ENCODE peak calls at places on chromosome 4, in ten cellular contexts. W is effector memory CD4-positive, alpha-beta T cell; R is CD8-positive, alpha-beta T cell; A is thoracic aorta; V is pons; H is progenitor cell of endocrine pancreas; Z is C1 segment of cervical spinal cord; J is SJCRH30; O is GM19239; Q is mucosa of descending colon. E is an unnamed sample.

GRCh38 chr4:118787844-118788380 is 48.0 kb downstream of the SEC24D start:
- DNase-seq in W (no peak), R (no peak), A (no peak), V (no peak), H (no peak), Z (no peak), J (no peak), O (no peak), Q (no peak), E (no peak)

GRCh38 chr4:9781343-9782135 is at the start of gene DRD5:
- DNase-seq in W (no peak), R (no peak), A (no peak), V (no peak), H (no peak), Z (no peak), J (no peak), O (no peak), Q (no peak), E (no peak)

GRCh38 chr4:17468638-17469221 is 43.2 kb downstream of the QDPR start:
- DNase-seq in W (no peak), R (no peak), A (no peak), V (peak; percentile 56), H (no peak), Z (no peak), J (peak; percentile 57), O (no peak), Q (no peak), E (no peak)

GRCh38 chr4:150593996-150594395 is 12.0 kb downstream of the MAB21L2 start:
- DNase-seq in W (no peak), R (no peak), A (no peak), V (no peak), H (no peak), Z (no peak), J (peak; percentile 5), O (no peak), Q (no peak), E (no peak)

GRCh38 chr4:73730292-73730691 is 10.1 kb upstream of the CXCL8 start:
- DNase-seq in W (no peak), R (no peak), A (no peak), V (no peak), H (no peak), Z (no peak), J (no peak), O (no peak), Q (no peak), E (no peak)

GRCh38 chr4:7172508-7172907 is 19.8 kb upstream of the SORCS2 start:
- DNase-seq in W (no peak), R (no peak), A (no peak), V (no peak), H (no peak), Z (no peak), J (no peak), O (no peak), Q (no peak), E (peak; percentile 1)

GRCh38 chr4:170743633-170744032 is 653.9 kb upstream of the AADAT start:
- DNase-seq in W (no peak), R (no peak), A (no peak), V (no peak), H (no peak), Z (no peak), J (peak; percentile 57), O (no peak), Q (no peak), E (no peak)

GRCh38 chr4:151489462-151490203 is 80.7 kb downstream of the FHIP1A start:
- DNase-seq in W (no peak), R (no peak), A (no peak), V (no peak), H (no peak), Z (no peak), J (peak; percentile 15), O (no peak), Q (no peak), E (no peak)

GRCh38 chr4:89765966-89766365 is 71.0 kb downstream of the SNCA start:
- DNase-seq in W (no peak), R (no peak), A (no peak), V (peak; percentile 60), H (no peak), Z (peak; percentile 93), J (peak; percentile 82), O (no peak), Q (no peak), E (no peak)

GRCh38 chr4:139769355-139769754 is 103.7 kb downstream of the MGST2 start:
- DNase-seq in W (no peak), R (no peak), A (no peak), V (no peak), H (no peak), Z (no peak), J (no peak), O (no peak), Q (no peak), E (no peak)

GRCh38 chr4:68904786-68905185 is 46.8 kb downstream of the UGT2A3 start:
- DNase-seq in W (no peak), R (no peak), A (no peak), V (no peak), H (no peak), Z (no peak), J (peak; percentile 17), O (peak; percentile 4), Q (peak; percentile 43), E (no peak)

GRCh38 chr4:153211986-153212720 is 7.9 kb downstream of the TRIM2 start:
- DNase-seq in W (no peak), R (no peak), A (no peak), V (no peak), H (no peak), Z (no peak), J (no peak), O (no peak), Q (no peak), E (no peak)

E was measured in gastrocnemius medialis.